ENCODE peak calls at places on chromosomes 16 and 17, in nine cellular contexts. One of them, this sample, is unnamed.

GRCh38 chr17:63697341-63698286 is 2.3 kb downstream of the LIMD2 start:
- DNase-seq in kidney: peak
- DNase-seq in IMR-90: no peak
- DNase-seq in CD8-positive, alpha-beta T cell: peak
- DNase-seq in cardiac muscle cell: peak
- DNase-seq in GM12878: peak
- DNase-seq in mammary epithelial cell: peak
- DNase-seq in uterus: no peak
- DNase-seq in SK-N-SH: peak
- DNase-seq in this sample: peak

GRCh38 chr17:4856271-4856936 is 23.3 kb downstream of the MINK1 start:
- DNase-seq in mammary epithelial cell: no peak
- DNase-seq in GM12878: no peak
- DNase-seq in CD8-positive, alpha-beta T cell: no peak
- DNase-seq in uterus: no peak
- DNase-seq in kidney: peak
- DNase-seq in cardiac muscle cell: peak
- DNase-seq in SK-N-SH: no peak
- DNase-seq in IMR-90: no peak
- DNase-seq in this sample: no peak

GRCh38 chr17:73476890-73477350 is 165.1 kb upstream of the CDC42EP4 start:
- DNase-seq in IMR-90: no peak
- DNase-seq in GM12878: no peak
- DNase-seq in SK-N-SH: no peak
- DNase-seq in mammary epithelial cell: no peak
- DNase-seq in uterus: no peak
- DNase-seq in CD8-positive, alpha-beta T cell: no peak
- DNase-seq in cardiac muscle cell: no peak
- DNase-seq in kidney: peak
- DNase-seq in this sample: no peak

GRCh38 chr16:59604331-59604730 is 870.2 kb upstream of the GOT2 start:
- DNase-seq in uterus: no peak
- DNase-seq in SK-N-SH: no peak
- DNase-seq in CD8-positive, alpha-beta T cell: no peak
- DNase-seq in mammary epithelial cell: peak
- DNase-seq in kidney: no peak
- DNase-seq in cardiac muscle cell: peak
- DNase-seq in IMR-90: peak
- DNase-seq in GM12878: no peak
- DNase-seq in this sample: peak

GRCh38 chr17:9676742-9677387 is 31.5 kb downstream of the USP43 start:
- DNase-seq in kidney: no peak
- DNase-seq in SK-N-SH: no peak
- DNase-seq in mammary epithelial cell: peak
- DNase-seq in CD8-positive, alpha-beta T cell: no peak
- DNase-seq in cardiac muscle cell: no peak
- DNase-seq in IMR-90: peak
- DNase-seq in GM12878: peak
- DNase-seq in uterus: no peak
- DNase-seq in this sample: peak

GRCh38 chr17:72529386-72529785 is 408.6 kb downstream of the SOX9 start:
- DNase-seq in kidney: no peak
- DNase-seq in uterus: no peak
- DNase-seq in SK-N-SH: no peak
- DNase-seq in CD8-positive, alpha-beta T cell: no peak
- DNase-seq in GM12878: no peak
- DNase-seq in IMR-90: no peak
- DNase-seq in cardiac muscle cell: no peak
- DNase-seq in mammary epithelial cell: no peak
- DNase-seq in this sample: no peak

GRCh38 chr17:1730004-1730344 is 5.5 kb downstream of the WDR81 start:
- DNase-seq in GM12878: no peak
- DNase-seq in mammary epithelial cell: no peak
- DNase-seq in IMR-90: no peak
- DNase-seq in SK-N-SH: no peak
- DNase-seq in CD8-positive, alpha-beta T cell: no peak
- DNase-seq in uterus: no peak
- DNase-seq in kidney: no peak
- DNase-seq in cardiac muscle cell: no peak
- DNase-seq in this sample: no peak

GRCh38 chr17:79851461-79851817 is 12.2 kb upstream of the CBX4 start:
- DNase-seq in mammary epithelial cell: peak
- DNase-seq in IMR-90: no peak
- DNase-seq in kidney: peak
- DNase-seq in CD8-positive, alpha-beta T cell: no peak
- DNase-seq in uterus: no peak
- DNase-seq in cardiac muscle cell: no peak
- DNase-seq in GM12878: no peak
- DNase-seq in SK-N-SH: no peak
- DNase-seq in this sample: no peak

GRCh38 chr17:64741924-64742670 is 80.0 kb upstream of the SMURF2 start:
- DNase-seq in SK-N-SH: no peak
- DNase-seq in cardiac muscle cell: peak
- DNase-seq in uterus: peak
- DNase-seq in CD8-positive, alpha-beta T cell: no peak
- DNase-seq in kidney: no peak
- DNase-seq in GM12878: no peak
- DNase-seq in mammary epithelial cell: no peak
- DNase-seq in IMR-90: peak
- DNase-seq in this sample: peak

GRCh38 chr17:4420692-4421131 is 13.0 kb upstream of the SPNS3 start:
- DNase-seq in kidney: no peak
- DNase-seq in cardiac muscle cell: peak
- DNase-seq in GM12878: peak
- DNase-seq in SK-N-SH: peak
- DNase-seq in uterus: peak
- DNase-seq in CD8-positive, alpha-beta T cell: peak
- DNase-seq in mammary epithelial cell: peak
- DNase-seq in IMR-90: peak
- DNase-seq in this sample: peak

GRCh38 chr17:45106101-45106500 is 26.2 kb downstream of the PLCD3 start:
- DNase-seq in CD8-positive, alpha-beta T cell: no peak
- DNase-seq in SK-N-SH: no peak
- DNase-seq in kidney: peak
- DNase-seq in GM12878: no peak
- DNase-seq in cardiac muscle cell: no peak
- DNase-seq in IMR-90: no peak
- DNase-seq in uterus: no peak
- DNase-seq in mammary epithelial cell: no peak
- DNase-seq in this sample: no peak

GRCh38 chr16:85296859-85297698 is 184.8 kb upstream of the CIBAR2 start:
- DNase-seq in kidney: no peak
- DNase-seq in GM12878: no peak
- DNase-seq in CD8-positive, alpha-beta T cell: peak
- DNase-seq in mammary epithelial cell: no peak
- DNase-seq in cardiac muscle cell: peak
- DNase-seq in uterus: no peak
- DNase-seq in IMR-90: no peak
- DNase-seq in SK-N-SH: peak
- DNase-seq in this sample: no peak

GRCh38 chr16:85361441-85362118 is 249.3 kb upstream of the CIBAR2 start:
- DNase-seq in CD8-positive, alpha-beta T cell: no peak
- DNase-seq in GM12878: no peak
- DNase-seq in IMR-90: no peak
- DNase-seq in mammary epithelial cell: no peak
- DNase-seq in SK-N-SH: peak
- DNase-seq in uterus: no peak
- DNase-seq in cardiac muscle cell: no peak
- DNase-seq in kidney: no peak
- DNase-seq in this sample: no peak

GRCh38 chr17:34177642-34178041 is 77.4 kb upstream of the CCL2 start:
- DNase-seq in GM12878: no peak
- DNase-seq in SK-N-SH: no peak
- DNase-seq in uterus: no peak
- DNase-seq in mammary epithelial cell: no peak
- DNase-seq in cardiac muscle cell: peak
- DNase-seq in kidney: no peak
- DNase-seq in CD8-positive, alpha-beta T cell: no peak
- DNase-seq in IMR-90: peak
- DNase-seq in this sample: peak

GRCh38 chr16:78893340-78893739 is 707.2 kb downstream of the MAF start:
- DNase-seq in GM12878: no peak
- DNase-seq in uterus: no peak
- DNase-seq in CD8-positive, alpha-beta T cell: no peak
- DNase-seq in mammary epithelial cell: no peak
- DNase-seq in cardiac muscle cell: no peak
- DNase-seq in SK-N-SH: no peak
- DNase-seq in kidney: no peak
- DNase-seq in IMR-90: no peak
- DNase-seq in this sample: no peak

GRCh38 chr17:7633093-7633492 is 3.2 kb downstream of the SHBG start:
- DNase-seq in mammary epithelial cell: no peak
- DNase-seq in kidney: no peak
- DNase-seq in uterus: no peak
- DNase-seq in CD8-positive, alpha-beta T cell: no peak
- DNase-seq in IMR-90: no peak
- DNase-seq in cardiac muscle cell: no peak
- DNase-seq in GM12878: no peak
- DNase-seq in SK-N-SH: no peak
- DNase-seq in this sample: no peak

GRCh38 chr17:73717690-73718089 is 73.4 kb upstream of the SDK2 start:
- DNase-seq in mammary epithelial cell: no peak
- DNase-seq in uterus: no peak
- DNase-seq in kidney: no peak
- DNase-seq in CD8-positive, alpha-beta T cell: no peak
- DNase-seq in IMR-90: no peak
- DNase-seq in SK-N-SH: no peak
- DNase-seq in GM12878: no peak
- DNase-seq in cardiac muscle cell: no peak
- DNase-seq in this sample: no peak

GRCh38 chr16:29700253-29700987 is 21.4 kb downstream of the QPRT start:
- DNase-seq in CD8-positive, alpha-beta T cell: peak
- DNase-seq in IMR-90: peak
- DNase-seq in kidney: peak
- DNase-seq in cardiac muscle cell: peak
- DNase-seq in SK-N-SH: peak
- DNase-seq in uterus: peak
- DNase-seq in mammary epithelial cell: peak
- DNase-seq in GM12878: no peak
- DNase-seq in this sample: peak

GRCh38 chr16:75282811-75283281 is 31.4 kb upstream of the BCAR1 start:
- DNase-seq in GM12878: no peak
- DNase-seq in mammary epithelial cell: peak
- DNase-seq in cardiac muscle cell: no peak
- DNase-seq in IMR-90: peak
- DNase-seq in kidney: no peak
- DNase-seq in uterus: no peak
- DNase-seq in CD8-positive, alpha-beta T cell: no peak
- DNase-seq in SK-N-SH: peak
- DNase-seq in this sample: no peak

DNA sequence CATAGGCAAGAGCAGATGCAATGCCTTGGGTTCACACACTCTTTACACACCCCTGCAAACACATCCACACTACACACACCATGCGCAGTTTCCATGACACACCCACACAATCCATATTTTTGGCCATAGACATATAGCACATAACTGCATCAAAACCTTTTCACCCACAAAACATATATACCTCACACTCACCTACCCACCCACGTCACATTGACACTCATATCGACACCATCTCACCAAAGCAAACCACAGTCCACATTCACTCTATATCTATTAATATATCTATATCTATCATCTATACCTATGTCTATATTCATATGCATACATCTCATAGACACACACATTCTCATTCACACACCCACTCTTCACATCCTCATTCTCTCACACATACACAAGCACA is 246.9 kb downstream of the SHISA9 start:
- DNase-seq in SK-N-SH: no peak
- DNase-seq in GM12878: no peak
- DNase-seq in CD8-positive, alpha-beta T cell: no peak
- DNase-seq in kidney: no peak
- DNase-seq in mammary epithelial cell: no peak
- DNase-seq in IMR-90: no peak
- DNase-seq in uterus: no peak
- DNase-seq in cardiac muscle cell: no peak
- DNase-seq in this sample: no peak
- H3K4me3 ChIP-seq in SK-N-SH: no peak
- H3K4me3 ChIP-seq in GM12878: no peak
- H3K4me3 ChIP-seq in CD8-positive, alpha-beta T cell: no peak
- H3K4me3 ChIP-seq in kidney: no peak
- H3K4me3 ChIP-seq in mammary epithelial cell: no peak
- H3K4me3 ChIP-seq in IMR-90: no peak
- H3K4me3 ChIP-seq in uterus: no peak
- H3K4me3 ChIP-seq in cardiac muscle cell: no peak
- H3K4me3 ChIP-seq in this sample: no peak

DNA sequence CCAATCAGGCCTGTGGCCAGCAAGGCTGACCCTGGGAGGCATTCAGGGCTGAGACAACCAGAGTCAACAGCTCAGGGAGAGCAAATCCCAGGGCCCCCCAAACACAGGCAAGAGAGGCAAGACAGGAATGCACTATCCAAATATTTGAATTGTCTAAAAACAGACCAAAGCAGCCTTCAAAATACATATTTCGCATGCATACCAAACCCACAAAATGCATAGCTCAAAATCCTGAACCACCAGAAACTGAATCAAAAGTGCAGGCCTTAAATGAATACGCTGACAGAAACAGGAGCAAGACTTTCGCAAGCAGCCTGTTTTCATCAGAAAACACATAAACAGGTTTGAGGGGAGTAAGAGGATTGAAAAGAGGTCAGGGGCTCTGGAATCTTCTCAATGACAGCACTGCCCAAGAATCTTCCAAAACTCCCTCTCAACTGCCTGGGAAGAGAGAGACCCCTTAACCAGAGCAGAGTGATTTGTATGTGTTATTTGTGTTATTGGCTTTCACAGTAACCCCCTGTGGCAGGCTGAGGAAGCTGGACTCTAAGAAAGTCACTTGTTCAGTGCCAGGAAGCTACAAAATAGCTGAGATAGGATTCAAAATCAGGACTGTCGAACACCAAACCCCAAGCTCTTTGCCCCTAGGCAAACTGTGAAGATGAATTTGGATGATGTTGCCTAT is 213.5 kb upstream of the CDH5 start:
- DNase-seq in SK-N-SH: no peak
- DNase-seq in kidney: no peak
- DNase-seq in IMR-90: peak
- DNase-seq in mammary epithelial cell: no peak
- DNase-seq in CD8-positive, alpha-beta T cell: no peak
- DNase-seq in GM12878: no peak
- DNase-seq in cardiac muscle cell: peak
- DNase-seq in uterus: no peak
- DNase-seq in this sample: no peak
- TF ChIP-seq CTCF in SK-N-SH: no peak
- TF ChIP-seq CTCF in kidney: no peak
- TF ChIP-seq CTCF in IMR-90: no peak
- TF ChIP-seq CTCF in mammary epithelial cell: no peak
- TF ChIP-seq CTCF in CD8-positive, alpha-beta T cell: no peak
- TF ChIP-seq CTCF in GM12878: no peak
- TF ChIP-seq CTCF in cardiac muscle cell: no peak
- TF ChIP-seq CTCF in uterus: no peak
- TF ChIP-seq CTCF in this sample: no peak

GRCh38 chr17:77488531-77489238 is 347.9 kb downstream of the SEC14L1 start:
- DNase-seq in SK-N-SH: no peak
- DNase-seq in uterus: no peak
- DNase-seq in cardiac muscle cell: no peak
- DNase-seq in kidney: peak
- DNase-seq in IMR-90: peak
- DNase-seq in CD8-positive, alpha-beta T cell: no peak
- DNase-seq in GM12878: no peak
- DNase-seq in mammary epithelial cell: no peak
- DNase-seq in this sample: no peak
- H3K4me3 ChIP-seq in SK-N-SH: no peak
- H3K4me3 ChIP-seq in uterus: no peak
- H3K4me3 ChIP-seq in cardiac muscle cell: no peak
- H3K4me3 ChIP-seq in kidney: no peak
- H3K4me3 ChIP-seq in IMR-90: no peak
- H3K4me3 ChIP-seq in CD8-positive, alpha-beta T cell: no peak
- H3K4me3 ChIP-seq in GM12878: no peak
- H3K4me3 ChIP-seq in mammary epithelial cell: no peak
- H3K4me3 ChIP-seq in this sample: no peak

GRCh38 chr16:53007095-53007494 is 45.6 kb downstream of the CHD9NB start:
- DNase-seq in kidney: no peak
- DNase-seq in cardiac muscle cell: no peak
- DNase-seq in CD8-positive, alpha-beta T cell: no peak
- DNase-seq in mammary epithelial cell: no peak
- DNase-seq in GM12878: no peak
- DNase-seq in SK-N-SH: no peak
- DNase-seq in uterus: no peak
- DNase-seq in IMR-90: no peak
- DNase-seq in this sample: no peak
- TF ChIP-seq CTCF in kidney: no peak
- TF ChIP-seq CTCF in cardiac muscle cell: no peak
- TF ChIP-seq CTCF in CD8-positive, alpha-beta T cell: no peak
- TF ChIP-seq CTCF in mammary epithelial cell: no peak
- TF ChIP-seq CTCF in GM12878: no peak
- TF ChIP-seq CTCF in SK-N-SH: no peak
- TF ChIP-seq CTCF in uterus: no peak
- TF ChIP-seq CTCF in IMR-90: no peak
- TF ChIP-seq CTCF in this sample: no peak

This sample was measured in foreskin fibroblast.